ENCODE peak calls at places on chromosomes 12 and 14, in five cellular contexts. One of them, this sample, is unnamed. For H3K27me3, the result is how much of the 10 kb centered on the place peaks cover.

GRCh38 chr12:28032811-28033537 is 60.4 kb upstream of the PTHLH start:
- DNase-seq in brain microvascular endothelial cell: no peak
- DNase-seq in CD4-positive, alpha-beta memory T cell: no peak
- DNase-seq in small intestine: no peak
- DNase-seq in hepatocyte: no peak
- DNase-seq in this sample: no peak

GRCh38 chr12:124884587-124885438 is 21.1 kb upstream of the SCARB1 start:
- DNase-seq in brain microvascular endothelial cell: no peak
- DNase-seq in CD4-positive, alpha-beta memory T cell: no peak
- DNase-seq in small intestine: peak
- DNase-seq in hepatocyte: peak
- DNase-seq in this sample: no peak

GRCh38 chr12:115897718-115898117 is 379.8 kb downstream of the MED13L start:
- DNase-seq in brain microvascular endothelial cell: no peak
- DNase-seq in CD4-positive, alpha-beta memory T cell: no peak
- DNase-seq in small intestine: no peak
- DNase-seq in hepatocyte: no peak
- DNase-seq in this sample: no peak

GRCh38 chr12:3595721-3596120 is 104.7 kb downstream of the PRMT8 start:
- DNase-seq in brain microvascular endothelial cell: no peak
- DNase-seq in CD4-positive, alpha-beta memory T cell: no peak
- DNase-seq in small intestine: no peak
- DNase-seq in hepatocyte: no peak
- DNase-seq in this sample: no peak

GRCh38 chr12:46217686-46218508 is 50.9 kb downstream of the SLC38A1 start:
- DNase-seq in brain microvascular endothelial cell: no peak
- DNase-seq in CD4-positive, alpha-beta memory T cell: peak
- DNase-seq in small intestine: peak
- DNase-seq in hepatocyte: no peak
- DNase-seq in this sample: no peak

GRCh38 chr12:49482095-49483051 is 56.5 kb upstream of the KCNH3 start:
- DNase-seq in brain microvascular endothelial cell: no peak
- DNase-seq in CD4-positive, alpha-beta memory T cell: no peak
- DNase-seq in small intestine: peak
- DNase-seq in hepatocyte: no peak
- DNase-seq in this sample: no peak

GRCh38 chr14:61766136-61766535 is 3.9 kb downstream of the SNAPC1 start:
- DNase-seq in brain microvascular endothelial cell: no peak
- DNase-seq in CD4-positive, alpha-beta memory T cell: no peak
- DNase-seq in small intestine: no peak
- DNase-seq in hepatocyte: no peak
- DNase-seq in this sample: no peak

GRCh38 chr14:56995010-56995409 is 184.7 kb upstream of the OTX2 start:
- DNase-seq in brain microvascular endothelial cell: no peak
- DNase-seq in CD4-positive, alpha-beta memory T cell: no peak
- DNase-seq in small intestine: no peak
- DNase-seq in hepatocyte: peak
- DNase-seq in this sample: no peak

GRCh38 chr14:104502060-104502459 is 77.5 kb upstream of the C14orf180 start:
- DNase-seq in brain microvascular endothelial cell: no peak
- DNase-seq in CD4-positive, alpha-beta memory T cell: no peak
- DNase-seq in small intestine: no peak
- DNase-seq in hepatocyte: no peak
- DNase-seq in this sample: no peak

GRCh38 chr12:114858388-114859146 is 174.6 kb upstream of the TBX3 start:
- DNase-seq in brain microvascular endothelial cell: no peak
- DNase-seq in CD4-positive, alpha-beta memory T cell: no peak
- DNase-seq in small intestine: peak
- DNase-seq in hepatocyte: peak
- DNase-seq in this sample: no peak

GRCh38 chr12:109065154-109065852 is 12.9 kb downstream of the USP30 start:
- DNase-seq in brain microvascular endothelial cell: no peak
- DNase-seq in CD4-positive, alpha-beta memory T cell: no peak
- DNase-seq in small intestine: peak
- DNase-seq in hepatocyte: peak
- DNase-seq in this sample: no peak

GRCh38 chr14:69093551-69094421 is 59.1 kb downstream of the DCAF5 start:
- DNase-seq in brain microvascular endothelial cell: peak
- DNase-seq in CD4-positive, alpha-beta memory T cell: no peak
- DNase-seq in small intestine: no peak
- DNase-seq in hepatocyte: peak
- DNase-seq in this sample: peak

GRCh38 chr14:104690861-104691455 is 1.5 kb downstream of the INF2 start:
- DNase-seq in brain microvascular endothelial cell: no peak
- DNase-seq in CD4-positive, alpha-beta memory T cell: no peak
- DNase-seq in small intestine: no peak
- DNase-seq in hepatocyte: no peak
- DNase-seq in this sample: no peak

GRCh38 chr12:111369496-111370220 is 763 bp upstream of the PHETA1 start:
- DNase-seq in brain microvascular endothelial cell: no peak
- DNase-seq in CD4-positive, alpha-beta memory T cell: no peak
- DNase-seq in small intestine: no peak
- DNase-seq in hepatocyte: no peak
- DNase-seq in this sample: no peak

GRCh38 chr12:120649442-120650248 is 9.2 kb downstream of the CABP1 start:
- DNase-seq in brain microvascular endothelial cell: no peak
- DNase-seq in CD4-positive, alpha-beta memory T cell: no peak
- DNase-seq in small intestine: no peak
- DNase-seq in hepatocyte: peak
- DNase-seq in this sample: peak

GRCh38 chr14:23445773-23446172 is 10.3 kb upstream of the MYH7 start:
- DNase-seq in brain microvascular endothelial cell: no peak
- DNase-seq in CD4-positive, alpha-beta memory T cell: no peak
- DNase-seq in small intestine: no peak
- DNase-seq in hepatocyte: no peak
- DNase-seq in this sample: no peak

GRCh38 chr12:81639196-81639595 is 120.0 kb downstream of the PPFIA2 start:
- DNase-seq in brain microvascular endothelial cell: peak
- DNase-seq in CD4-positive, alpha-beta memory T cell: no peak
- DNase-seq in small intestine: no peak
- DNase-seq in hepatocyte: no peak
- DNase-seq in this sample: no peak

GRCh38 chr12:117580718-117581062 is 219.3 kb upstream of the NOS1 start:
- DNase-seq in brain microvascular endothelial cell: no peak
- DNase-seq in CD4-positive, alpha-beta memory T cell: no peak
- DNase-seq in small intestine: no peak
- DNase-seq in hepatocyte: peak
- DNase-seq in this sample: no peak

GRCh38 chr14:36818794-36819384 is 157.2 kb downstream of the PAX9 start:
- DNase-seq in brain microvascular endothelial cell: peak
- DNase-seq in CD4-positive, alpha-beta memory T cell: no peak
- DNase-seq in small intestine: no peak
- DNase-seq in hepatocyte: no peak
- DNase-seq in this sample: no peak

GRCh38 chr12:68352067-68352466 is 19.9 kb upstream of the MDM1 start:
- DNase-seq in brain microvascular endothelial cell: peak
- DNase-seq in CD4-positive, alpha-beta memory T cell: no peak
- DNase-seq in small intestine: no peak
- DNase-seq in hepatocyte: no peak
- DNase-seq in this sample: no peak

GRCh38 chr14:88551094-88551870 is 3.5 kb downstream of the PTPN21 start:
- DNase-seq in brain microvascular endothelial cell: peak
- DNase-seq in CD4-positive, alpha-beta memory T cell: peak
- DNase-seq in small intestine: peak
- DNase-seq in hepatocyte: peak
- DNase-seq in this sample: peak

GRCh38 chr12:53071591-53072551 is 7.3 kb downstream of the SPRYD3 start:
- DNase-seq in brain microvascular endothelial cell: no peak
- DNase-seq in CD4-positive, alpha-beta memory T cell: no peak
- DNase-seq in small intestine: no peak
- DNase-seq in hepatocyte: peak
- DNase-seq in this sample: no peak

GRCh38 chr12:132207083-132207775 is 63.0 kb downstream of the NOC4L start:
- DNase-seq in brain microvascular endothelial cell: no peak
- DNase-seq in CD4-positive, alpha-beta memory T cell: no peak
- DNase-seq in small intestine: no peak
- DNase-seq in hepatocyte: no peak
- DNase-seq in this sample: no peak

GRCh38 chr14:53570411-53571387 is 385.9 kb downstream of the BMP4 start:
- DNase-seq in brain microvascular endothelial cell: no peak
- DNase-seq in CD4-positive, alpha-beta memory T cell: no peak
- DNase-seq in small intestine: no peak
- DNase-seq in hepatocyte: no peak
- DNase-seq in this sample: no peak

GRCh38 chr12:115857160-115857920 is 420.2 kb downstream of the MED13L start:
- DNase-seq in brain microvascular endothelial cell: no peak
- DNase-seq in CD4-positive, alpha-beta memory T cell: no peak
- DNase-seq in small intestine: no peak
- DNase-seq in hepatocyte: no peak
- DNase-seq in this sample: no peak

GRCh38 chr12:53067074-53067992 is 11.9 kb downstream of the SPRYD3 start:
- DNase-seq in brain microvascular endothelial cell: no peak
- DNase-seq in CD4-positive, alpha-beta memory T cell: no peak
- DNase-seq in small intestine: no peak
- DNase-seq in hepatocyte: no peak
- DNase-seq in this sample: no peak

GRCh38 chr12:543114-543451 is 83.3 kb downstream of the B4GALNT3 start:
- DNase-seq in brain microvascular endothelial cell: no peak
- DNase-seq in CD4-positive, alpha-beta memory T cell: no peak
- DNase-seq in small intestine: no peak
- DNase-seq in hepatocyte: no peak
- DNase-seq in this sample: no peak

GRCh38 chr12:113940357-113940756 is 25.8 kb downstream of the RBM19 start:
- DNase-seq in brain microvascular endothelial cell: no peak
- DNase-seq in CD4-positive, alpha-beta memory T cell: no peak
- DNase-seq in small intestine: no peak
- DNase-seq in hepatocyte: no peak
- DNase-seq in this sample: no peak

GRCh38 chr14:93958567-93959238 is 17.7 kb downstream of the ASB2 start:
- DNase-seq in brain microvascular endothelial cell: no peak
- DNase-seq in CD4-positive, alpha-beta memory T cell: no peak
- DNase-seq in small intestine: no peak
- DNase-seq in hepatocyte: no peak
- DNase-seq in this sample: no peak
- H3K27ac ChIP-seq in brain microvascular endothelial cell: no peak
- H3K27ac ChIP-seq in CD4-positive, alpha-beta memory T cell: peak
- H3K27ac ChIP-seq in small intestine: peak
- H3K27ac ChIP-seq in hepatocyte: peak
- H3K27ac ChIP-seq in this sample: no peak

GRCh38 chr12:54193437-54193836 is 4.7 kb upstream of the SMUG1 start:
- DNase-seq in brain microvascular endothelial cell: no peak
- DNase-seq in CD4-positive, alpha-beta memory T cell: no peak
- DNase-seq in small intestine: no peak
- DNase-seq in hepatocyte: no peak
- DNase-seq in this sample: no peak

GRCh38 chr12:54196396-54196795 is 7.6 kb upstream of the SMUG1 start:
- DNase-seq in brain microvascular endothelial cell: no peak
- DNase-seq in CD4-positive, alpha-beta memory T cell: no peak
- DNase-seq in small intestine: no peak
- DNase-seq in hepatocyte: no peak
- DNase-seq in this sample: no peak

GRCh38 chr12:54197037-54197909 is 8.5 kb upstream of the SMUG1 start:
- DNase-seq in brain microvascular endothelial cell: no peak
- DNase-seq in CD4-positive, alpha-beta memory T cell: no peak
- DNase-seq in small intestine: no peak
- DNase-seq in hepatocyte: no peak
- DNase-seq in this sample: no peak

GRCh38 chr12:54195080-54195479 is 6.3 kb upstream of the SMUG1 start:
- DNase-seq in brain microvascular endothelial cell: no peak
- DNase-seq in CD4-positive, alpha-beta memory T cell: no peak
- DNase-seq in small intestine: no peak
- DNase-seq in hepatocyte: no peak
- DNase-seq in this sample: no peak

DNA sequence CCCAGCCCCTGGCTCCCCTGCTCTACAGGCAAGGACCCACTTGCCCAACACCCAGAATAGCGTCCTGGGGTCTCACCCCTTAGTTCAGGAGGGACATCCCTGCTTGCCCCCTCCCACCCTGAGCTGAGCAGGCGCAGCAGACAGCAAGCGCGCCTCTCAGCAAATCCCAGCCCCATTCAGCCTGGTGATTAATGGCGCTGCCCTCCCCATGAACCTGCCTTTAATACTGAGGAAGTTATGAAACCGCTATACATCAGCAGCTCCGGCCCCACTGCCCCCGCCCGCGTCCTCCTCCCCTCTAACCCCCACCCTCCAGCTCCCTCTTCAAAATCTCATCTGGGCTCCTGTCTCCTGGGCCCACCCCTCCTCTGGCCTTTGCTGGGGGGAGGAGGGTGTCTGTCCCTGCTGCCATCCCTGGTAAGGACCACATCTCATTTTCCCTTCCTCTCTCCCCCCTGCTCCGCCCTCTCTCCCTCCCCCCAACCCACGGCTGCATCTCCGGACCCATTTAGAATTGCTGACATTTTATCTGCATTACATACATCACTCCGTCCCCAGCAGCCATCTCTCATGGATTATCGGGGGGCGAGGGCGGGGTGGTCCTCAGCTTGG is 7.1 kb upstream of the SMUG1 start:
- DNase-seq in brain microvascular endothelial cell: peak
- DNase-seq in CD4-positive, alpha-beta memory T cell: no peak
- DNase-seq in small intestine: no peak
- DNase-seq in hepatocyte: peak
- DNase-seq in this sample: no peak
- H3K4me3 ChIP-seq in brain microvascular endothelial cell: peak
- H3K4me3 ChIP-seq in CD4-positive, alpha-beta memory T cell: no peak
- H3K4me3 ChIP-seq in small intestine: no peak
- H3K4me3 ChIP-seq in hepatocyte: no peak
- H3K4me3 ChIP-seq in this sample: no peak

DNA sequence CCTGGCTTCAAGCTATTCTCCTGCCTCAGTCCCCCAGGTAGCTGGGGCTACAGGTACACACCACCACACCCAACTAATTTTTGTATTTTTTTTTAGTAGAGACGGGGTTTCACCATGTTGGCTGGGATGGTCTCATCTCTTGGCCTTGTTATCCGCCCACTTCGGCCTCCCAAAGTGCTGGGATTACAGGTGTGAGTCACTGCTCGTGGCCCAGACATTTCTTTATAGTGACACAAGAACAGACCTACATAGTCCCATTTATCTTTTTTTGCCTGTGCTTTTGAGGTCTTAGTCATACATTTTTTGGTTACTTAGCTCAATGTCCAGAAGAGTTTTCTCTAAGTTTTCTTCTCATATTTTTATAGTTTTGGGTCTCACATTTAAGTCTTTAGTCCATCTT is 247.4 kb downstream of the SYT10 start:
- DNase-seq in brain microvascular endothelial cell: no peak
- DNase-seq in CD4-positive, alpha-beta memory T cell: no peak
- DNase-seq in small intestine: no peak
- DNase-seq in hepatocyte: no peak
- DNase-seq in this sample: no peak
- H3K27me3 ChIP-seq in brain microvascular endothelial cell: under half
- H3K27me3 ChIP-seq in CD4-positive, alpha-beta memory T cell: under half
- H3K27me3 ChIP-seq in small intestine: under half
- H3K27me3 ChIP-seq in hepatocyte: under half
- H3K27me3 ChIP-seq in this sample: under half

DNA sequence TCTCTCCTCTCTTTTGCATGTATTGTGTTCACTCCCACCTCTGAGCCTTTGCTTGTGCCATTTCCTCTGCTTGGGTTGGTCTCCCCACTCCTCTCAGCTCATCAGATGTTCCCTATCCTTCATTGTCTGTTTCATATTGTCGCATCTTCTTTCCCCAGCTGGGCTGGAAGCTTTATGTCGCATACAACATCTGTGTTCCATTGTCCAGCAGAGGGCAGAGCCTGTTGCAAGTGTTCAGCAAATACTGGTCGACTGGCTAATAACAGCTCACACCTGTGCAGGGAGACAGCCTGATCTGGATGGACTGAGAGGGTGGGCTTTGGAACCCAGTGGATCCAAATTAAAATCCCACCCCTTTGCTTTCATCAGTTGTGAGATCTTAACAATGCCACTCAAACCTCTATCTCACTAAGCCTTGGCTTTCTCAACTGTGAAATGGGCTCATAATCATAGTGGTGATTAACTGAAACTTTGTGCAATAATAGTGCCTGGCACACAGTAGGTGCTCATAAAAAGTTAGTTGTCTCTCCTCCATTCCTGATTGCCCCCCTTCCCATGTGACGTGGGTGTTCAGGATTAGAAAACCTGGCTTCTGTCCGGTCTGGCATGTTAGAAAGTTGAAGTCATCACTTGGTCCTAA is 75.8 kb downstream of the RIN3 start:
- DNase-seq in brain microvascular endothelial cell: no peak
- DNase-seq in CD4-positive, alpha-beta memory T cell: no peak
- DNase-seq in small intestine: peak
- DNase-seq in hepatocyte: peak
- DNase-seq in this sample: no peak
- H3K27ac ChIP-seq in brain microvascular endothelial cell: no peak
- H3K27ac ChIP-seq in CD4-positive, alpha-beta memory T cell: no peak
- H3K27ac ChIP-seq in small intestine: no peak
- H3K27ac ChIP-seq in hepatocyte: no peak
- H3K27ac ChIP-seq in this sample: no peak

This sample was measured in dorsolateral prefrontal cortex.